ENCODE peak calls at places on chromosomes 16 and 17, in nine cellular contexts. B, Q, Y, P, I, D, H, V and S are unnamed samples. For H3K4me1, the result is how much of the 10 kb centered on the place peaks cover.

GRCh38 chr17:68291836-68292688 is 767 bp downstream of the ARSG start:
- DNase-seq in B (peak), Q (peak), Y (peak), P (peak), I (peak), D (peak), H (peak), V (no peak), S (peak)

GRCh38 chr17:72764632-72765041 is 327.9 kb downstream of the SLC39A11 start:
- DNase-seq in B (peak), Q (no peak), Y (no peak), P (no peak), I (no peak), D (no peak), H (no peak), V (no peak), S (no peak)

GRCh38 chr16:66859397-66860068 is 15.3 kb downstream of the CA7 start:
- DNase-seq in B (no peak), Q (no peak), Y (no peak), P (no peak), I (no peak), D (no peak), H (no peak), V (no peak), S (no peak)

GRCh38 chr16:66950971-66951790 is 9.9 kb upstream of the CES3 start:
- DNase-seq in B (no peak), Q (no peak), Y (no peak), P (no peak), I (no peak), D (no peak), H (no peak), V (no peak), S (no peak)

GRCh38 chr16:20906871-20907255 is 6.3 kb downstream of the LYRM1 start:
- DNase-seq in B (no peak), Q (no peak), Y (no peak), P (no peak), I (no peak), D (no peak), H (no peak), V (no peak), S (no peak)

GRCh38 chr16:72961115-72961832 is 86.7 kb downstream of the ZFHX3 start:
- DNase-seq in B (no peak), Q (no peak), Y (peak), P (no peak), I (no peak), D (no peak), H (no peak), V (no peak), S (peak)

GRCh38 chr16:11675561-11676511 is 7.6 kb downstream of the SNN start:
- DNase-seq in B (peak), Q (peak), Y (no peak), P (no peak), I (no peak), D (no peak), H (peak), V (no peak), S (peak)

GRCh38 chr17:81543756-81544155 is 8.4 kb downstream of the FAAP100 start:
- DNase-seq in B (no peak), Q (no peak), Y (no peak), P (no peak), I (no peak), D (no peak), H (no peak), V (no peak), S (no peak)

GRCh38 chr17:6096201-6097004 is 26.2 kb downstream of the WSCD1 start:
- DNase-seq in B (no peak), Q (no peak), Y (no peak), P (no peak), I (no peak), D (no peak), H (no peak), V (no peak), S (no peak)

GRCh38 chr17:31488264-31488981 is 96.9 kb downstream of the RAB11FIP4 start:
- DNase-seq in B (no peak), Q (no peak), Y (no peak), P (peak), I (peak), D (no peak), H (no peak), V (no peak), S (no peak)

GRCh38 chr16:56984639-56985038 is 4.7 kb upstream of the NLRC5 start:
- DNase-seq in B (no peak), Q (no peak), Y (no peak), P (no peak), I (no peak), D (no peak), H (no peak), V (no peak), S (no peak)

GRCh38 chr16:72938426-72939164 is 109.3 kb downstream of the ZFHX3 start:
- DNase-seq in B (peak), Q (peak), Y (peak), P (no peak), I (peak), D (peak), H (peak), V (peak), S (peak)

GRCh38 chr17:63543822-63544420 is 6.4 kb upstream of the DCAF7 start:
- DNase-seq in B (no peak), Q (no peak), Y (no peak), P (peak), I (no peak), D (no peak), H (no peak), V (no peak), S (no peak)

GRCh38 chr16:57815987-57816745 is 13.9 kb upstream of the KIFC3 start:
- DNase-seq in B (peak), Q (peak), Y (peak), P (no peak), I (peak), D (peak), H (peak), V (peak), S (peak)

GRCh38 chr17:42270596-42270995 is 5.6 kb downstream of the STAT5B start:
- DNase-seq in B (no peak), Q (no peak), Y (no peak), P (no peak), I (no peak), D (no peak), H (no peak), V (no peak), S (no peak)

GRCh38 chr17:45223541-45224528 is 2.1 kb downstream of the FMNL1 start:
- DNase-seq in B (no peak), Q (no peak), Y (no peak), P (peak), I (no peak), D (no peak), H (no peak), V (no peak), S (peak)

GRCh38 chr17:31495049-31495885 is 103.8 kb downstream of the RAB11FIP4 start:
- DNase-seq in B (no peak), Q (no peak), Y (no peak), P (no peak), I (no peak), D (no peak), H (no peak), V (no peak), S (no peak)

DNA sequence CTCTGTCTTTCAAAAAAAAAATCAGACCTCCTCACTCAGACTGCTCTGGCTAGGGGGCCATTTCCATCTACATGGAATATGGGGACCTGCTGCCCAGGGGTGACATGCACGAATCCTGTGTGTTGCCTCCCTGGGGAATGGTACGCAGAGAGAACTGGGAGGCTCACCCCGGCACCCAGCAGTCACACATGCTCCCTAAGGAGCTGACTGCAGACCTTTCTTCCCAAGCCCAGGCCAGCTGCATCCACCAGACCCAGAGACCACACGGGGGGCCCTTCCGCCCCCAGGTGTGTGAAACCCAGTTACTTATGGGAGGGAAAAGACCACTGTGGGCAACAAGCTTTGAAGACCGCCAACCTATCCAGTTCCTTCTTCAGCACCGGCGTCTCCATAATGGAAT is 7.2 kb upstream of the NLRC3 start:
- DNase-seq in B (no peak), Q (no peak), Y (no peak), P (no peak), I (no peak), D (no peak), H (no peak), V (no peak), S (no peak)
- H3K4me1 ChIP-seq in B (under half), Q (under half), Y (under half), P (half or more), I (under half), D (under half), H (under half), V (under half), S (under half)

DNA sequence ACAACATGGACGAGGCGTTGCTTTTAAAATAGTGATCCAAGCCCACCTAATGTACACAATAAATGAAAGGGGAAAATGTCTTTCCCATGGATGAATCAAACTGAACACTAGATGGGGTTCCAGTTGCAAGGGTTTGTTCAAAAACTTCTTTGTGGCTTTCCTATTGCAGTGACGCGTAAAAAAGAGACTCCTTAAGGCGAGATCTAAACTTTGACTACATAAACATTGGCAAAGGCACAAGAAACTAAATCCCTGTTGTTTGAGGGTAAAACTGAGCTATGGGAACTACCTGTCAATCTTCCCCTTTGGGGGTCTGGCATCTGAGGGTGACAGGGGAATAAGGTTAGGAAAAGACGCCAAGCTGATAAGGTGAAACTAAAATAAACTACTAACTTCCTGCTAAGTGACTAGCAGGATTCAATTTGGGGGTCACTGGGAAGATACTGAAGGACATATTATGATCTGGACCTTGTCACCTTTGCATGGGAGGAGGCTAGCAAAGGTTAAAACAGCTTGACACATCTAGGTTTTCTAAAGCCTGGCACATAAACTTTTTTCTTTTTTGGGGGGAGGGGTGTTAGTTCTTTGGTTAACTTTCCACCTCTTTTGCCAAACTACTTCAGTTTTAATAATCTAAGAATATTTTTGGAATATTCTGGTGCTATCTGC is 4.7 kb downstream of the SALL1 start:
- DNase-seq in B (peak), Q (no peak), Y (peak), P (peak), I (no peak), D (no peak), H (no peak), V (no peak), S (no peak)
- TF ChIP-seq CTCF in B (peak), Q (no peak), Y (peak), P (peak), I (no peak), D (no peak), H (no peak), V (no peak), S (no peak)

GRCh38 chr17:78376161-78376560 is 2.3 kb upstream of the PGS1 start:
- DNase-seq in B (peak), Q (no peak), Y (no peak), P (no peak), I (no peak), D (no peak), H (no peak), V (no peak), S (no peak)

GRCh38 chr17:78375401-78376079 is 2.9 kb upstream of the PGS1 start:
- DNase-seq in B (peak), Q (peak), Y (no peak), P (no peak), I (peak), D (no peak), H (peak), V (no peak), S (no peak)

GRCh38 chr17:78374189-78374588 is 4.3 kb upstream of the PGS1 start:
- DNase-seq in B (no peak), Q (no peak), Y (no peak), P (no peak), I (no peak), D (no peak), H (no peak), V (no peak), S (no peak)

GRCh38 chr17:78372811-78373210 is 5.6 kb upstream of the PGS1 start:
- DNase-seq in B (no peak), Q (no peak), Y (no peak), P (no peak), I (no peak), D (no peak), H (peak), V (no peak), S (no peak)

DNA sequence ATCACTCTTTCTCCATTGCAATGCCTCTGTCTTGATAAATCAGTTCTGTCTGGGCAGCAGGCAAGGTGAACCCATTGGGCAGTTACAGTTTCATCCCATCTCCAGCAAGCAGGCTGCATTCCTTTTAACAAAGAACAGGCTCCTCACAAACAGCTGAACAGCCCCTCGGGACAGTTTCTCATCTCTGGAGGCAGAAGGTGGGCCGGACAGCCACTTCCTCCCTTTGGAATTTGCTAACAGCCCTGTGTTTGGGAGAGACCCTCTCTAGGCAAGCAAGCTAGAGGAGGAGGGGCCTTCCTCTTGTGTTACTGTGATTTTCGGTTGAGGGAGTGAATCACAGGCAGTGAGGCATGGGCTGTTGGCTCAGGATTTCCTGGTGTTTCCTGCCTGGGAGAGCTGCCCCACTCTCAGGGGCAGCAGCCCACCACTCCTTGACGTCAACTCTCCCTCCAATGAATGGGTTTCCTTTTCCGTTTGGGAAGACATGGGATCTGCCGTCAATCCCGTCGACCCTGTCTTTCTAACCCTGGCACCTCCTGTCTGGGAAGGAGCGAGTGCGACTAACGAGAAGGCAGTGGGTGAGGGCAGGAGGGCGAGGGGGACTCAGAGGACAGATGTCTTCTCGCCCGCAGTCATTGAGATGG is 3.7 kb upstream of the PGS1 start:
- DNase-seq in B (peak), Q (no peak), Y (no peak), P (no peak), I (no peak), D (no peak), H (peak), V (no peak), S (no peak)
- H3K4me1 ChIP-seq in B (under half), Q (under half), Y (under half), P (under half), I (half or more), D (under half), H (under half), V (under half), S (under half)

DNA sequence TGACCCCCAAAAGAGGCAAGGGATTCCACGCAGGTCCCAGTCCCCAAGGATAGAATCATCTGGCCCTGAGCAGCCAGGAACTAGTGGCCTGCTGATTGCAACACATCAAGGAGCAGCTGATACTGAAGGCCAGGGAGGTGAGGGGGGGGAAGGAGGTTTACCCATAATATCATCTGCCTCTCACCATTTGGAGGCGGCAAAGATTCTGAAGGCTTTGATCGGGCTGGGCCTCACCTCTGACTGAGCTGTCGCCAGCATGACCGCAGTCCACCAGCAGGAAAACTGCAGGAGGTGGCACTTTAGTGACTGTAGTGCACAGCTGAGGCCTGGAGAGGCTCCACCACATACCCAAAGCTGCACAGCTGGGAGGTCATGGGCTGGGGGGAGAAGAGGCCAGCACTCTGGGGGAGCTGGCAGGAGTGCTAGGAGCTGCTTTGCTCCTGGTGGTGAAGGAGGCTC is 20.5 kb upstream of the ITGA3 start:
- DNase-seq in B (no peak), Q (no peak), Y (no peak), P (no peak), I (peak), D (no peak), H (no peak), V (no peak), S (no peak)
- TF ChIP-seq CTCF in B (no peak), Q (no peak), Y (no peak), P (no peak), I (no peak), D (no peak), H (no peak), V (no peak), S (no peak)

GRCh38 chr17:76137351-76138233 is 3.5 kb downstream of the FOXJ1 start:
- DNase-seq in B (no peak), Q (no peak), Y (no peak), P (no peak), I (no peak), D (no peak), H (no peak), V (no peak), S (no peak)
- H3K4me1 ChIP-seq in B (under half), Q (under half), Y (under half), P (under half), I (under half), D (under half), H (under half), V (under half), S (under half)

GRCh38 chr17:38797091-38797490 is 2.3 kb downstream of the PIP4K2B start:
- DNase-seq in B (peak), Q (no peak), Y (no peak), P (no peak), I (no peak), D (no peak), H (no peak), V (no peak), S (no peak)

GRCh38 chr17:38797828-38798227 is 1.5 kb downstream of the PIP4K2B start:
- DNase-seq in B (no peak), Q (no peak), Y (no peak), P (no peak), I (no peak), D (no peak), H (no peak), V (no peak), S (no peak)

GRCh38 chr17:38800237-38800760 is 943 bp upstream of the PIP4K2B start:
- DNase-seq in B (no peak), Q (no peak), Y (no peak), P (no peak), I (no peak), D (no peak), H (no peak), V (no peak), S (no peak)

GRCh38 chr17:38799501-38800236 is at the start of gene PIP4K2B:
- DNase-seq in B (peak), Q (peak), Y (peak), P (peak), I (peak), D (peak), H (peak), V (peak), S (peak)

GRCh38 chr17:38798614-38799500 is 499 bp downstream of the PIP4K2B start:
- DNase-seq in B (peak), Q (peak), Y (peak), P (no peak), I (peak), D (peak), H (peak), V (peak), S (no peak)
- TF ChIP-seq CTCF in B (no peak), Q (no peak), Y (no peak), P (peak), I (no peak), D (no peak), H (no peak), V (no peak), S (peak)